ENCODE peak calls at places on chromosome 15, in five cellular contexts. P is sigmoid colon, G is aorta, O is suprapubic skin, M is iPS DF 6.9. Y is an unnamed sample.
A peak's percentile ranks its signal among the peaks of the same experiment; 100 is the strongest.

GRCh38 chr15:84034831-84035753 is 200.5 kb upstream of the GOLGA6L4 start:
- DNase-seq in P (no peak), G (no peak), O (no peak), M (peak; percentile 63), Y (no peak)

GRCh38 chr15:88334436-88334835 is 77.9 kb upstream of the NTRK3 start:
- DNase-seq in P (no peak), G (no peak), O (no peak), M (no peak), Y (no peak)

GRCh38 chr15:64354683-64355558 is 1.1 kb downstream of the CSNK1G1 start:
- DNase-seq in P (no peak), G (no peak), O (no peak), M (no peak), Y (no peak)

GRCh38 chr15:33377239-33377638 is 66.5 kb downstream of the RYR3 start:
- DNase-seq in P (no peak), G (no peak), O (no peak), M (no peak), Y (no peak)

GRCh38 chr15:59993950-59994401 is 10.1 kb upstream of the FOXB1 start:
- DNase-seq in P (no peak), G (peak; percentile 50), O (no peak), M (no peak), Y (peak; percentile 53)

GRCh38 chr15:59571606-59572005 is 40.0 kb upstream of the GCNT3 start:
- DNase-seq in P (no peak), G (no peak), O (no peak), M (no peak), Y (no peak)

GRCh38 chr15:29934251-29934650 is 112.0 kb upstream of the TJP1 start:
- DNase-seq in P (no peak), G (no peak), O (no peak), M (no peak), Y (no peak)

GRCh38 chr15:87943629-87944028 is 312.9 kb downstream of the NTRK3 start:
- DNase-seq in P (no peak), G (no peak), O (peak; percentile 54), M (no peak), Y (no peak)

GRCh38 chr15:40330368-40330836 is 6.9 kb downstream of the INAFM2 start:
- DNase-seq in P (peak; percentile 97), G (no peak), O (no peak), M (no peak), Y (peak; percentile 87)

GRCh38 chr15:75570119-75570518 is 9.0 kb downstream of the PTPN9 start:
- DNase-seq in P (no peak), G (no peak), O (no peak), M (no peak), Y (no peak)

GRCh38 chr15:59371458-59372351 is 966 bp downstream of the MYO1E start:
- DNase-seq in P (peak; percentile 67), G (peak; percentile 78), O (no peak), M (no peak), Y (peak; percentile 87)

GRCh38 chr15:62847900-62848489 is 194.6 kb upstream of the TPM1 start:
- DNase-seq in P (peak; percentile 90), G (peak; percentile 89), O (no peak), M (no peak), Y (no peak)

GRCh38 chr15:67803996-67804843 is 21.1 kb upstream of the SKOR1 start:
- DNase-seq in P (no peak), G (peak; percentile 63), O (no peak), M (no peak), Y (peak; percentile 67)

GRCh38 chr15:63499611-63500010 is 4.8 kb upstream of the USP3 start:
- DNase-seq in P (no peak), G (no peak), O (no peak), M (no peak), Y (no peak)

GRCh38 chr15:100628746-100629145 is 26.4 kb downstream of the ASB7 start:
- DNase-seq in P (no peak), G (no peak), O (no peak), M (no peak), Y (no peak)

GRCh38 chr15:100929641-100930042 is 10.5 kb downstream of the LRRK1 start:
- DNase-seq in P (no peak), G (no peak), O (no peak), M (no peak), Y (no peak)

GRCh38 chr15:68797589-68798377 is 22.9 kb downstream of the ANP32A start:
- DNase-seq in P (peak; percentile 50), G (no peak), O (no peak), M (no peak), Y (no peak)

GRCh38 chr15:55627730-55628368 is 39.7 kb upstream of the PYGO1 start:
- DNase-seq in P (no peak), G (no peak), O (no peak), M (no peak), Y (no peak)

GRCh38 chr15:78133801-78134200 is 2.6 kb upstream of the CIB2 start:
- DNase-seq in P (no peak), G (no peak), O (no peak), M (no peak), Y (no peak)

GRCh38 chr15:77031376-77032050 is 36.6 kb downstream of the PSTPIP1 start:
- DNase-seq in P (peak; percentile 59), G (peak; percentile 74), O (peak; percentile 74), M (no peak), Y (peak; percentile 67)

GRCh38 chr15:71409541-71409940 is 294.3 kb downstream of the THSD4 start:
- DNase-seq in P (no peak), G (no peak), O (no peak), M (no peak), Y (no peak)

GRCh38 chr15:57631386-57632110 is 39.8 kb downstream of the MYZAP start:
- DNase-seq in P (no peak), G (no peak), O (no peak), M (no peak), Y (no peak)

GRCh38 chr15:73567022-73567421 is 66.2 kb downstream of the NPTN start:
- DNase-seq in P (no peak), G (no peak), O (no peak), M (no peak), Y (no peak)

GRCh38 chr15:27222479-27222878 is 251.5 kb downstream of the GABRG3 start:
- DNase-seq in P (no peak), G (no peak), O (no peak), M (no peak), Y (no peak)
- H3K9me3 ChIP-seq in P (no peaks in the 10 kb centered on the region), G (no peaks in the 10 kb centered on the region), O (no peaks in the 10 kb centered on the region), M (peaks cover 5% of the 10 kb centered on the region), Y (no peaks in the 10 kb centered on the region)

DNA sequence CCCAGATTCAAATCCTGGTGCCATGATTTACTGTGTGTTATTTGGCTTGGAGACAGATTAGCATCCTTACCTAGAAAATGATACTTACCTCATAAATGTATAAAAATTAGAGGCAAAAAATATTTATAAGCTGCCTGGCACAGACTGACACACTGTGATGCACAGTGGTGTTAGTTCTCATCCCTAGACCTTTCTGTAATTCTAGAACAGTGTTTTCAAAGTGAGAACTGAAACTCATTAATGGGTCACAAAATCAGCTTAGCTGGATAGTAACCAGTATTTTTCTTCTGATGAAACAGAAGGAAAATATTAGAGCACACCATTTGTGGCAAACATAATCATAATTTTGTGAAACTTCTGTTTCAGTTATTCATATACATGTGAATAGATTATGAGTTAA is 17.9 kb upstream of the MTHFS start:
- DNase-seq in P (no peak), G (no peak), O (no peak), M (no peak), Y (no peak)
- H3K9me3 ChIP-seq in P (peaks cover 19% of the 10 kb centered on the region), G (peaks cover 14% of the 10 kb centered on the region), O (peaks cover 50% of the 10 kb centered on the region), M (peaks cover 3% of the 10 kb centered on the region), Y (peaks cover 41% of the 10 kb centered on the region)

GRCh38 chr15:52790941-52791751 is 1.0 kb upstream of the ONECUT1 start:
- DNase-seq in P (no peak), G (no peak), O (no peak), M (no peak), Y (peak; percentile 75)

GRCh38 chr15:52788099-52788986 is 1.8 kb downstream of the ONECUT1 start:
- DNase-seq in P (no peak), G (no peak), O (no peak), M (no peak), Y (peak; percentile 61)

GRCh38 chr15:52789008-52789600 is 1.0 kb downstream of the ONECUT1 start:
- DNase-seq in P (no peak), G (peak; percentile 75), O (no peak), M (no peak), Y (peak; percentile 70)

GRCh38 chr15:52790166-52790708 is at the start of gene ONECUT1:
- DNase-seq in P (no peak), G (peak; percentile 86), O (no peak), M (no peak), Y (peak; percentile 75)

GRCh38 chr15:52789601-52790165 is 453 bp downstream of the ONECUT1 start:
- DNase-seq in P (no peak), G (peak; percentile 75), O (no peak), M (no peak), Y (peak; percentile 72)
- H3K9me3 ChIP-seq in P (peaks cover 4% of the 10 kb centered on the region), G (no peaks in the 10 kb centered on the region), O (no peaks in the 10 kb centered on the region), M (no peaks in the 10 kb centered on the region), Y (no peaks in the 10 kb centered on the region)

DNA sequence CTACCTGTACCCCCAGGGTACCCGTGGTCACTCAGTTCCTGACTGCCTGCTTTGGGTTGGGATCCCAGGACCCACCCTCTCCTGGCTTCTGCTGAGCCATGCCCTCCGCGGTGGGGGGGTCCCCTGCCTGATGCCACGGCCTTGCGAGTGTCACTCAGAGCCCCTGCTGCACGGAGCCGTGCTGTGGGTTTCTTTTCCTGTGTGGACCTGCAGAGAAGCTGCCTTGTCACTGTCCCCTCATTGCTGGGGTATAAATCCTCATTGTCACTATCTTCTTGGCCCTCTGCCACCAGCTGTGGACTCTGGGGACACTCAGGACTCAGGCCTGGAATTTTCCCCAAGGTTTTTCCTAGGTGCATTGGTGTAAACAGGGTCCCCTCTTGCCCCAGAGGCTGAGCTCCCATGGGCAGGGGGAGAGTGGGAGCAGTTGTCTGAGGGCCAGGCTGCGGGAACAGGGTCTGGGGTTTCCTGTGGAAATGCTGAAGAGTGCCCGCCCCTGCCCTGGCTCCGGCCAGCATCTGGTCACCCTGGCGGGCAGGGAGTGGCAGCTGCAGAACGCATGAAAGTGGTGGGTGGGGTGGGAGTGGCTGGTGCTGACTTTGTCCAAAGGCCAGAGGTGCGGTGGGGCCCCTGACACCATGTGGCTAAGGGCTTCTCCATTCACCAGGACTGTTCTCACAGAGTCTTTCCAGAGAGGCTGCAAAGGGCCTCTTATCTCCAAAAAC is 191.7 kb downstream of the GOLGA6L6 start:
- DNase-seq in P (peak; percentile 66), G (peak; percentile 85), O (peak; percentile 82), M (no peak), Y (peak; percentile 81)
- H3K9me3 ChIP-seq in P (peaks cover 30% of the 10 kb centered on the region), G (peaks cover 3% of the 10 kb centered on the region), O (peaks cover 13% of the 10 kb centered on the region), M (peaks cover 65% of the 10 kb centered on the region), Y (no peaks in the 10 kb centered on the region)

GRCh38 chr15:99213187-99213811 is 36.1 kb downstream of the TTC23 start:
- DNase-seq in P (peak; percentile 94), G (peak; percentile 93), O (peak; percentile 82), M (peak; percentile 9), Y (peak; percentile 77)
- H3K9me3 ChIP-seq in P (no peaks in the 10 kb centered on the region), G (no peaks in the 10 kb centered on the region), O (no peaks in the 10 kb centered on the region), M (no peaks in the 10 kb centered on the region), Y (no peaks in the 10 kb centered on the region)

GRCh38 chr15:98835889-98836288 is 171.7 kb downstream of the PGPEP1L start:
- DNase-seq in P (no peak), G (no peak), O (no peak), M (no peak), Y (no peak)
- H3K9me3 ChIP-seq in P (peaks cover 3% of the 10 kb centered on the region), G (peaks cover 2% of the 10 kb centered on the region), O (peaks cover 8% of the 10 kb centered on the region), M (no peaks in the 10 kb centered on the region), Y (peaks cover 16% of the 10 kb centered on the region)

Y was measured in kidney.